ENCODE peak calls at places on chromosomes 3 and 15, in nine cellular contexts. One of them, this sample, is unnamed.

GRCh38 chr3:66419053-66419440 is 81.8 kb downstream of the LRIG1 start:
- DNase-seq in SK-N-SH: no peak
- DNase-seq in GM23248: no peak
- DNase-seq in neural progenitor cell: no peak
- DNase-seq in MM.1S: no peak
- DNase-seq in hepatocyte: no peak
- DNase-seq in HCT116: no peak
- DNase-seq in GM23338: no peak
- DNase-seq in PC-3: no peak
- DNase-seq in this sample: no peak

GRCh38 chr3:82022836-82023235 is 261.4 kb upstream of the GBE1 start:
- DNase-seq in hepatocyte: no peak
- DNase-seq in neural progenitor cell: no peak
- DNase-seq in HCT116: no peak
- DNase-seq in MM.1S: no peak
- DNase-seq in PC-3: peak
- DNase-seq in SK-N-SH: no peak
- DNase-seq in GM23248: no peak
- DNase-seq in GM23338: no peak
- DNase-seq in this sample: no peak

GRCh38 chr3:48402281-48402732 is 27.6 kb downstream of the PLXNB1 start:
- DNase-seq in hepatocyte: no peak
- DNase-seq in PC-3: peak
- DNase-seq in SK-N-SH: peak
- DNase-seq in GM23338: no peak
- DNase-seq in HCT116: peak
- DNase-seq in neural progenitor cell: no peak
- DNase-seq in MM.1S: no peak
- DNase-seq in GM23248: peak
- DNase-seq in this sample: no peak

GRCh38 chr15:68630205-68630555 is 51.4 kb downstream of the CORO2B start:
- DNase-seq in GM23338: no peak
- DNase-seq in neural progenitor cell: no peak
- DNase-seq in HCT116: no peak
- DNase-seq in MM.1S: no peak
- DNase-seq in hepatocyte: no peak
- DNase-seq in PC-3: no peak
- DNase-seq in GM23248: no peak
- DNase-seq in SK-N-SH: no peak
- DNase-seq in this sample: peak

GRCh38 chr3:41207355-41207754 is 8.1 kb downstream of the CTNNB1 start:
- DNase-seq in neural progenitor cell: no peak
- DNase-seq in MM.1S: no peak
- DNase-seq in hepatocyte: no peak
- DNase-seq in SK-N-SH: no peak
- DNase-seq in GM23248: no peak
- DNase-seq in HCT116: no peak
- DNase-seq in GM23338: no peak
- DNase-seq in PC-3: no peak
- DNase-seq in this sample: no peak

GRCh38 chr15:49282366-49282765 is 112.3 kb downstream of the GALK2 start:
- DNase-seq in PC-3: no peak
- DNase-seq in hepatocyte: no peak
- DNase-seq in SK-N-SH: no peak
- DNase-seq in MM.1S: no peak
- DNase-seq in GM23338: no peak
- DNase-seq in neural progenitor cell: no peak
- DNase-seq in GM23248: peak
- DNase-seq in HCT116: no peak
- DNase-seq in this sample: no peak

GRCh38 chr3:53046171-53047170 is 598 bp upstream of the SFMBT1 start:
- DNase-seq in MM.1S: peak
- DNase-seq in hepatocyte: peak
- DNase-seq in HCT116: no peak
- DNase-seq in GM23248: peak
- DNase-seq in SK-N-SH: peak
- DNase-seq in GM23338: peak
- DNase-seq in PC-3: no peak
- DNase-seq in neural progenitor cell: peak
- DNase-seq in this sample: peak

GRCh38 chr3:168722091-168722490 is 626.4 kb upstream of the GOLIM4 start:
- DNase-seq in neural progenitor cell: no peak
- DNase-seq in hepatocyte: no peak
- DNase-seq in MM.1S: no peak
- DNase-seq in PC-3: peak
- DNase-seq in HCT116: no peak
- DNase-seq in GM23248: peak
- DNase-seq in SK-N-SH: no peak
- DNase-seq in GM23338: no peak
- DNase-seq in this sample: no peak

GRCh38 chr15:59696332-59696731 is 7.2 kb upstream of the BNIP2 start:
- DNase-seq in MM.1S: no peak
- DNase-seq in HCT116: no peak
- DNase-seq in GM23248: no peak
- DNase-seq in neural progenitor cell: peak
- DNase-seq in PC-3: no peak
- DNase-seq in hepatocyte: no peak
- DNase-seq in GM23338: no peak
- DNase-seq in SK-N-SH: no peak
- DNase-seq in this sample: no peak

GRCh38 chr15:74866090-74866489 is 7.1 kb downstream of the SCAMP2 start:
- DNase-seq in GM23338: no peak
- DNase-seq in neural progenitor cell: no peak
- DNase-seq in hepatocyte: peak
- DNase-seq in GM23248: peak
- DNase-seq in MM.1S: no peak
- DNase-seq in HCT116: no peak
- DNase-seq in PC-3: peak
- DNase-seq in SK-N-SH: no peak
- DNase-seq in this sample: no peak

GRCh38 chr3:71862374-71863145 is 77.6 kb upstream of the PROK2 start:
- DNase-seq in PC-3: no peak
- DNase-seq in GM23248: peak
- DNase-seq in HCT116: no peak
- DNase-seq in hepatocyte: no peak
- DNase-seq in MM.1S: no peak
- DNase-seq in SK-N-SH: no peak
- DNase-seq in GM23338: no peak
- DNase-seq in neural progenitor cell: no peak
- DNase-seq in this sample: no peak

GRCh38 chr3:111096487-111097209 is 25.0 kb downstream of the NECTIN3 start:
- DNase-seq in SK-N-SH: no peak
- DNase-seq in neural progenitor cell: no peak
- DNase-seq in PC-3: no peak
- DNase-seq in GM23338: no peak
- DNase-seq in GM23248: no peak
- DNase-seq in HCT116: no peak
- DNase-seq in hepatocyte: no peak
- DNase-seq in MM.1S: no peak
- DNase-seq in this sample: no peak

GRCh38 chr15:101439920-101440319 is 49.6 kb downstream of the PCSK6 start:
- DNase-seq in PC-3: peak
- DNase-seq in neural progenitor cell: no peak
- DNase-seq in SK-N-SH: no peak
- DNase-seq in hepatocyte: no peak
- DNase-seq in HCT116: no peak
- DNase-seq in GM23248: peak
- DNase-seq in GM23338: no peak
- DNase-seq in MM.1S: no peak
- DNase-seq in this sample: no peak

GRCh38 chr3:65398953-65399352 is 639.8 kb downstream of the MAGI1 start:
- DNase-seq in HCT116: no peak
- DNase-seq in GM23248: no peak
- DNase-seq in hepatocyte: no peak
- DNase-seq in neural progenitor cell: no peak
- DNase-seq in PC-3: peak
- DNase-seq in MM.1S: no peak
- DNase-seq in SK-N-SH: no peak
- DNase-seq in GM23338: no peak
- DNase-seq in this sample: no peak

GRCh38 chr3:49294343-49294742 is 17.3 kb upstream of the C3orf62 start:
- DNase-seq in neural progenitor cell: no peak
- DNase-seq in PC-3: no peak
- DNase-seq in GM23338: no peak
- DNase-seq in GM23248: no peak
- DNase-seq in hepatocyte: no peak
- DNase-seq in MM.1S: no peak
- DNase-seq in HCT116: no peak
- DNase-seq in SK-N-SH: no peak
- DNase-seq in this sample: no peak

GRCh38 chr3:46070458-46071136 is 43.3 kb upstream of the XCR1 start:
- DNase-seq in MM.1S: peak
- DNase-seq in GM23338: no peak
- DNase-seq in HCT116: no peak
- DNase-seq in PC-3: no peak
- DNase-seq in SK-N-SH: no peak
- DNase-seq in GM23248: no peak
- DNase-seq in hepatocyte: no peak
- DNase-seq in neural progenitor cell: no peak
- DNase-seq in this sample: no peak

GRCh38 chr3:190092250-190092649 is 28.4 kb downstream of the P3H2 start:
- DNase-seq in SK-N-SH: no peak
- DNase-seq in GM23248: peak
- DNase-seq in HCT116: no peak
- DNase-seq in GM23338: no peak
- DNase-seq in PC-3: peak
- DNase-seq in neural progenitor cell: peak
- DNase-seq in hepatocyte: peak
- DNase-seq in MM.1S: no peak
- DNase-seq in this sample: no peak

GRCh38 chr3:48187579-48188265 is 495 bp downstream of the CDC25A start:
- DNase-seq in PC-3: peak
- DNase-seq in hepatocyte: peak
- DNase-seq in SK-N-SH: peak
- DNase-seq in MM.1S: peak
- DNase-seq in HCT116: no peak
- DNase-seq in GM23338: peak
- DNase-seq in GM23248: no peak
- DNase-seq in neural progenitor cell: no peak
- DNase-seq in this sample: peak

GRCh38 chr3:184560992-184561328 is 625 bp upstream of the EPHB3 start:
- DNase-seq in hepatocyte: no peak
- DNase-seq in SK-N-SH: no peak
- DNase-seq in neural progenitor cell: no peak
- DNase-seq in GM23338: no peak
- DNase-seq in GM23248: peak
- DNase-seq in PC-3: peak
- DNase-seq in MM.1S: no peak
- DNase-seq in HCT116: no peak
- DNase-seq in this sample: no peak

GRCh38 chr3:190671658-190672057 is 157.8 kb downstream of the IL1RAP start:
- DNase-seq in HCT116: no peak
- DNase-seq in SK-N-SH: no peak
- DNase-seq in hepatocyte: no peak
- DNase-seq in PC-3: peak
- DNase-seq in GM23248: peak
- DNase-seq in neural progenitor cell: no peak
- DNase-seq in MM.1S: no peak
- DNase-seq in GM23338: no peak
- DNase-seq in this sample: no peak

DNA sequence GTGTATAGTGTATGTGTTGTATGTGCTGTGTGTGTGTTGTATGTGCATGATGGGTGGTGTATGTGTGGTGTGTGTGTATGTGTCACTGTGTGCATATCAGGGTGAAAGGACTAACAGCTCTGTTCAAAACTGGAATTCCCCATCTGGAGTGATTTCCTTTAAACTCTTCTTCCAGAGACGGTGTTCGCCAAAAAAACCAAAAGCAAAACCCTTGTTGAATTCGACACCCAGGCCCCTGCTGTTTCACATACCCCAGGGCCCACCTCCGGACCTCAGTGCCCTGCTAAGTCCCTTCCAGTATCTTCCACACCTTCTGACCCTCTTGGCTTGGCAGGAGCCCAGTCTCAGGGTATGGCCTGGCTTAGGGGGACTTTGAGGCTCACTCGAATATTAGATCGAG is 44.9 kb upstream of the SEC13 start:
- DNase-seq in neural progenitor cell: no peak
- DNase-seq in hepatocyte: no peak
- DNase-seq in GM23338: no peak
- DNase-seq in HCT116: no peak
- DNase-seq in PC-3: no peak
- DNase-seq in MM.1S: no peak
- DNase-seq in SK-N-SH: no peak
- DNase-seq in GM23248: no peak
- DNase-seq in this sample: no peak
- H2AFZ ChIP-seq in neural progenitor cell: peak
- H2AFZ ChIP-seq in hepatocyte: no peak
- H2AFZ ChIP-seq in GM23338: no peak
- H2AFZ ChIP-seq in HCT116: peak
- H2AFZ ChIP-seq in PC-3: no peak
- H2AFZ ChIP-seq in MM.1S: no peak
- H2AFZ ChIP-seq in SK-N-SH: no peak
- H2AFZ ChIP-seq in GM23248: no peak
- H2AFZ ChIP-seq in this sample: no peak

GRCh38 chr15:73650387-73651126 is 17.4 kb upstream of the NPTN start:
- DNase-seq in HCT116: no peak
- DNase-seq in PC-3: no peak
- DNase-seq in SK-N-SH: peak
- DNase-seq in neural progenitor cell: no peak
- DNase-seq in GM23338: no peak
- DNase-seq in GM23248: peak
- DNase-seq in MM.1S: peak
- DNase-seq in hepatocyte: peak
- DNase-seq in this sample: no peak
- TF ChIP-seq EZH2phosphoT487 in HCT116: no peak
- TF ChIP-seq EZH2phosphoT487 in PC-3: no peak
- TF ChIP-seq EZH2phosphoT487 in SK-N-SH: no peak
- TF ChIP-seq EZH2phosphoT487 in neural progenitor cell: no peak
- TF ChIP-seq EZH2phosphoT487 in GM23338: no peak
- TF ChIP-seq EZH2phosphoT487 in GM23248: no peak
- TF ChIP-seq EZH2phosphoT487 in MM.1S: no peak
- TF ChIP-seq EZH2phosphoT487 in hepatocyte: no peak
- TF ChIP-seq EZH2phosphoT487 in this sample: no peak

GRCh38 chr3:12993623-12994356 is 79.4 kb downstream of the IQSEC1 start:
- DNase-seq in HCT116: no peak
- DNase-seq in neural progenitor cell: peak
- DNase-seq in SK-N-SH: peak
- DNase-seq in PC-3: peak
- DNase-seq in GM23248: peak
- DNase-seq in hepatocyte: peak
- DNase-seq in GM23338: peak
- DNase-seq in MM.1S: no peak
- DNase-seq in this sample: no peak
- H2AFZ ChIP-seq in HCT116: no peak
- H2AFZ ChIP-seq in neural progenitor cell: no peak
- H2AFZ ChIP-seq in SK-N-SH: peak
- H2AFZ ChIP-seq in PC-3: peak
- H2AFZ ChIP-seq in GM23248: peak
- H2AFZ ChIP-seq in hepatocyte: peak
- H2AFZ ChIP-seq in GM23338: peak
- H2AFZ ChIP-seq in MM.1S: no peak
- H2AFZ ChIP-seq in this sample: no peak

DNA sequence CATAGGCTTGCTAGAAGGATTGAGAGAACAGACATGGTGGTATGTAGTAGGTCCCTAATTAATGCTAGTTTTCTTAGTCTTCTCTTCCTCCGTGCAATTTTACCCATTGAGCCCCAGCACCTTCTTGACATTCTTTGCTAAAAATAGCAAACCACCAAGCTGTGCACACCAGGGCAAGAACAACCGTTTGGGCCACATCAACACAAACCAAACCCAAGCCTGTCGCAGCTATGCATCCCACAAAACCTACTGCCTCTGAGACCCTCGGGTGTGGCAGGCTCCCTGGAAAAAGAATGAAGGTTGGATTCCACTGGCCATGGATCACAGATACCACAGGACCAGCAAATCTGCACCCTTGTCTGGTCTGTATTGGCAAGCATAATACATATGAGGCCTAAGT is 27.1 kb downstream of the HEG1 start:
- DNase-seq in SK-N-SH: no peak
- DNase-seq in GM23248: no peak
- DNase-seq in hepatocyte: no peak
- DNase-seq in PC-3: no peak
- DNase-seq in GM23338: no peak
- DNase-seq in MM.1S: no peak
- DNase-seq in neural progenitor cell: no peak
- DNase-seq in HCT116: no peak
- DNase-seq in this sample: no peak
- TF ChIP-seq EZH2phosphoT487 in SK-N-SH: no peak
- TF ChIP-seq EZH2phosphoT487 in GM23248: no peak
- TF ChIP-seq EZH2phosphoT487 in hepatocyte: no peak
- TF ChIP-seq EZH2phosphoT487 in PC-3: no peak
- TF ChIP-seq EZH2phosphoT487 in GM23338: no peak
- TF ChIP-seq EZH2phosphoT487 in MM.1S: no peak
- TF ChIP-seq EZH2phosphoT487 in neural progenitor cell: no peak
- TF ChIP-seq EZH2phosphoT487 in HCT116: no peak
- TF ChIP-seq EZH2phosphoT487 in this sample: no peak

This sample was measured in OCI-LY7.